ENCODE peak calls at places on chromosomes 7 and 10, in five cellular contexts. E is AG04449, L is amniotic stem cell, Y is T-helper 2 cell, Z is M059J. Q is an unnamed sample.

GRCh38 chr7:431658-432111 is 88.0 kb downstream of the PDGFA start:
- DNase-seq in E (no peak), L (no peak), Y (no peak), Z (no peak), Q (no peak)

GRCh38 chr10:74244097-74244685 is 93.2 kb downstream of the ADK start:
- DNase-seq in E (no peak), L (peak; percentile 23), Y (peak; percentile 8), Z (peak; percentile 33), Q (peak; percentile 11)

GRCh38 chr7:137992738-137993394 is 9.0 kb downstream of the CREB3L2 start:
- DNase-seq in E (no peak), L (no peak), Y (no peak), Z (peak; percentile 94), Q (no peak)

GRCh38 chr10:79140083-79140793 is 71.5 kb downstream of the ZMIZ1 start:
- DNase-seq in E (no peak), L (no peak), Y (no peak), Z (peak; percentile 44), Q (no peak)

GRCh38 chr10:14533295-14533694 is 202.6 kb upstream of the FRMD4A start:
- DNase-seq in E (no peak), L (no peak), Y (no peak), Z (no peak), Q (no peak)

GRCh38 chr10:45008524-45009161 is 7.9 kb downstream of the ZNF22 start:
- DNase-seq in E (peak; percentile 64), L (peak; percentile 70), Y (peak; percentile 33), Z (peak; percentile 86), Q (peak; percentile 48)

GRCh38 chr7:26101471-26102151 is 50.4 kb upstream of the NFE2L3 start:
- DNase-seq in E (no peak), L (no peak), Y (no peak), Z (no peak), Q (no peak)

GRCh38 chr10:28072573-28072972 is 73.7 kb upstream of the ODAD2 start:
- DNase-seq in E (no peak), L (no peak), Y (no peak), Z (peak; percentile 79), Q (no peak)

GRCh38 chr7:28409716-28410627 is 2.3 kb upstream of the CREB5 start:
- DNase-seq in E (no peak), L (peak; percentile 13), Y (no peak), Z (peak; percentile 53), Q (no peak)

GRCh38 chr7:116399808-116400207 is 99.7 kb upstream of the CAV2 start:
- DNase-seq in E (peak; percentile 21), L (peak; percentile 42), Y (no peak), Z (peak; percentile 91), Q (no peak)

GRCh38 chr10:113320980-113321379 is 231.9 kb upstream of the HABP2 start:
- DNase-seq in E (no peak), L (no peak), Y (no peak), Z (no peak), Q (no peak)

GRCh38 chr7:80809545-80809944 is 109.3 kb downstream of the SEMA3C start:
- DNase-seq in E (no peak), L (no peak), Y (no peak), Z (no peak), Q (no peak)

GRCh38 chr10:97714401-97715258 is 1.1 kb downstream of the MARVELD1 start:
- DNase-seq in E (no peak), L (peak; percentile 60), Y (no peak), Z (peak; percentile 75), Q (no peak)

GRCh38 chr10:23171232-23171876 is 20.8 kb upstream of the PTF1A start:
- DNase-seq in E (no peak), L (no peak), Y (no peak), Z (peak; percentile 3), Q (no peak)